ENCODE peak calls at places on chromosomes 4 and X, in nine cellular contexts. One of them, this sample, is unnamed.

GRCh38 chr4:123481034-123481433 is 84.4 kb downstream of the SPRY1 start:
- DNase-seq in heart left ventricle: no peak
- DNase-seq in spleen: no peak
- DNase-seq in fibroblast of lung: peak
- DNase-seq in GM06990: no peak
- DNase-seq in fibroblast of mammary gland: peak
- DNase-seq in HFF-Myc: no peak
- DNase-seq in GM12865: no peak
- DNase-seq in brain microvascular endothelial cell: peak
- DNase-seq in this sample: peak

GRCh38 chrX:38882894-38883620 is 81.8 kb downstream of the MID1IP1 start:
- DNase-seq in spleen: no peak
- DNase-seq in GM06990: no peak
- DNase-seq in HFF-Myc: peak
- DNase-seq in heart left ventricle: no peak
- DNase-seq in fibroblast of lung: peak
- DNase-seq in GM12865: no peak
- DNase-seq in fibroblast of mammary gland: peak
- DNase-seq in brain microvascular endothelial cell: peak
- DNase-seq in this sample: no peak

GRCh38 chrX:115214151-115214550 is 19.7 kb downstream of the LRCH2 start:
- DNase-seq in heart left ventricle: no peak
- DNase-seq in spleen: no peak
- DNase-seq in HFF-Myc: no peak
- DNase-seq in brain microvascular endothelial cell: no peak
- DNase-seq in fibroblast of mammary gland: no peak
- DNase-seq in fibroblast of lung: no peak
- DNase-seq in GM12865: no peak
- DNase-seq in GM06990: no peak
- DNase-seq in this sample: no peak

GRCh38 chrX:13469963-13470679 is 99.3 kb upstream of the EGFL6 start:
- DNase-seq in GM12865: no peak
- DNase-seq in spleen: no peak
- DNase-seq in brain microvascular endothelial cell: peak
- DNase-seq in heart left ventricle: no peak
- DNase-seq in HFF-Myc: no peak
- DNase-seq in fibroblast of lung: peak
- DNase-seq in fibroblast of mammary gland: peak
- DNase-seq in GM06990: no peak
- DNase-seq in this sample: no peak

GRCh38 chr4:175635513-175635912 is 176.6 kb downstream of the GPM6A start:
- DNase-seq in brain microvascular endothelial cell: no peak
- DNase-seq in GM12865: no peak
- DNase-seq in fibroblast of lung: no peak
- DNase-seq in HFF-Myc: no peak
- DNase-seq in heart left ventricle: no peak
- DNase-seq in fibroblast of mammary gland: no peak
- DNase-seq in GM06990: no peak
- DNase-seq in spleen: no peak
- DNase-seq in this sample: no peak

GRCh38 chr4:10296730-10297129 is 160.5 kb downstream of the ZNF518B start:
- DNase-seq in GM12865: no peak
- DNase-seq in brain microvascular endothelial cell: no peak
- DNase-seq in GM06990: no peak
- DNase-seq in fibroblast of lung: no peak
- DNase-seq in heart left ventricle: no peak
- DNase-seq in fibroblast of mammary gland: no peak
- DNase-seq in HFF-Myc: no peak
- DNase-seq in spleen: no peak
- DNase-seq in this sample: peak

GRCh38 chrX:12330841-12331240 is 192.6 kb downstream of the FRMPD4 start:
- DNase-seq in spleen: no peak
- DNase-seq in heart left ventricle: no peak
- DNase-seq in HFF-Myc: no peak
- DNase-seq in fibroblast of lung: no peak
- DNase-seq in fibroblast of mammary gland: no peak
- DNase-seq in GM06990: no peak
- DNase-seq in GM12865: no peak
- DNase-seq in brain microvascular endothelial cell: no peak
- DNase-seq in this sample: no peak

GRCh38 chr4:174505012-174505411 is 17.3 kb downstream of the HPGD start:
- DNase-seq in fibroblast of lung: no peak
- DNase-seq in spleen: no peak
- DNase-seq in heart left ventricle: no peak
- DNase-seq in brain microvascular endothelial cell: no peak
- DNase-seq in fibroblast of mammary gland: no peak
- DNase-seq in GM12865: no peak
- DNase-seq in HFF-Myc: no peak
- DNase-seq in GM06990: no peak
- DNase-seq in this sample: no peak

GRCh38 chr4:68895561-68896198 is 55.9 kb downstream of the UGT2A3 start:
- DNase-seq in GM12865: no peak
- DNase-seq in HFF-Myc: no peak
- DNase-seq in spleen: no peak
- DNase-seq in brain microvascular endothelial cell: no peak
- DNase-seq in fibroblast of lung: no peak
- DNase-seq in heart left ventricle: no peak
- DNase-seq in GM06990: no peak
- DNase-seq in fibroblast of mammary gland: no peak
- DNase-seq in this sample: no peak

GRCh38 chr4:57504139-57504538 is 394.0 kb upstream of the IGFBP7 start:
- DNase-seq in fibroblast of mammary gland: no peak
- DNase-seq in heart left ventricle: no peak
- DNase-seq in brain microvascular endothelial cell: no peak
- DNase-seq in GM06990: no peak
- DNase-seq in HFF-Myc: no peak
- DNase-seq in fibroblast of lung: no peak
- DNase-seq in GM12865: no peak
- DNase-seq in spleen: no peak
- DNase-seq in this sample: no peak

GRCh38 chr4:79163981-79164490 is 161.8 kb downstream of the NAA11 start:
- DNase-seq in HFF-Myc: no peak
- DNase-seq in spleen: no peak
- DNase-seq in GM06990: no peak
- DNase-seq in brain microvascular endothelial cell: no peak
- DNase-seq in fibroblast of lung: no peak
- DNase-seq in GM12865: peak
- DNase-seq in heart left ventricle: no peak
- DNase-seq in fibroblast of mammary gland: no peak
- DNase-seq in this sample: no peak

GRCh38 chr4:186554890-186555827 is at the start of gene MTNR1A:
- DNase-seq in fibroblast of lung: peak
- DNase-seq in spleen: peak
- DNase-seq in HFF-Myc: no peak
- DNase-seq in GM06990: no peak
- DNase-seq in heart left ventricle: no peak
- DNase-seq in brain microvascular endothelial cell: no peak
- DNase-seq in fibroblast of mammary gland: no peak
- DNase-seq in GM12865: no peak
- DNase-seq in this sample: no peak

GRCh38 chr4:5027366-5027765 is 8.1 kb upstream of the CYTL1 start:
- DNase-seq in brain microvascular endothelial cell: no peak
- DNase-seq in HFF-Myc: no peak
- DNase-seq in spleen: no peak
- DNase-seq in fibroblast of mammary gland: peak
- DNase-seq in heart left ventricle: no peak
- DNase-seq in fibroblast of lung: no peak
- DNase-seq in GM12865: no peak
- DNase-seq in GM06990: no peak
- DNase-seq in this sample: no peak

GRCh38 chrX:107683124-107683895 is 55.0 kb downstream of the PRPS1 start:
- DNase-seq in heart left ventricle: no peak
- DNase-seq in GM06990: no peak
- DNase-seq in HFF-Myc: no peak
- DNase-seq in GM12865: no peak
- DNase-seq in brain microvascular endothelial cell: no peak
- DNase-seq in fibroblast of mammary gland: peak
- DNase-seq in fibroblast of lung: peak
- DNase-seq in spleen: no peak
- DNase-seq in this sample: no peak

GRCh38 chr4:118270492-118270891 is 82.3 kb downstream of the PRSS12 start:
- DNase-seq in spleen: no peak
- DNase-seq in GM06990: no peak
- DNase-seq in heart left ventricle: no peak
- DNase-seq in GM12865: peak
- DNase-seq in HFF-Myc: no peak
- DNase-seq in fibroblast of lung: peak
- DNase-seq in brain microvascular endothelial cell: no peak
- DNase-seq in fibroblast of mammary gland: peak
- DNase-seq in this sample: no peak

GRCh38 chrX:131025336-131025735 is 32.8 kb upstream of the ARHGAP36 start:
- DNase-seq in heart left ventricle: no peak
- DNase-seq in GM12865: no peak
- DNase-seq in GM06990: no peak
- DNase-seq in HFF-Myc: no peak
- DNase-seq in brain microvascular endothelial cell: no peak
- DNase-seq in fibroblast of mammary gland: no peak
- DNase-seq in spleen: no peak
- DNase-seq in fibroblast of lung: no peak
- DNase-seq in this sample: no peak
- TF ChIP-seq CTCF in heart left ventricle: no peak
- TF ChIP-seq CTCF in GM12865: no peak
- TF ChIP-seq CTCF in GM06990: no peak
- TF ChIP-seq CTCF in HFF-Myc: no peak
- TF ChIP-seq CTCF in brain microvascular endothelial cell: no peak
- TF ChIP-seq CTCF in fibroblast of mammary gland: no peak
- TF ChIP-seq CTCF in spleen: no peak
- TF ChIP-seq CTCF in fibroblast of lung: no peak
- TF ChIP-seq CTCF in this sample: no peak

GRCh38 chr4:2290974-2291704 is 29.2 kb upstream of the MXD4 start:
- DNase-seq in HFF-Myc: no peak
- DNase-seq in GM06990: peak
- DNase-seq in brain microvascular endothelial cell: no peak
- DNase-seq in GM12865: peak
- DNase-seq in spleen: peak
- DNase-seq in heart left ventricle: peak
- DNase-seq in fibroblast of mammary gland: no peak
- DNase-seq in fibroblast of lung: no peak
- DNase-seq in this sample: no peak

GRCh38 chr4:2289955-2290333 is 28.0 kb upstream of the MXD4 start:
- DNase-seq in GM12865: no peak
- DNase-seq in brain microvascular endothelial cell: no peak
- DNase-seq in HFF-Myc: no peak
- DNase-seq in spleen: no peak
- DNase-seq in heart left ventricle: peak
- DNase-seq in fibroblast of lung: no peak
- DNase-seq in GM06990: no peak
- DNase-seq in fibroblast of mammary gland: no peak
- DNase-seq in this sample: no peak

GRCh38 chr4:2290488-2290887 is 28.6 kb upstream of the MXD4 start:
- DNase-seq in GM06990: no peak
- DNase-seq in brain microvascular endothelial cell: no peak
- DNase-seq in fibroblast of lung: no peak
- DNase-seq in GM12865: no peak
- DNase-seq in HFF-Myc: no peak
- DNase-seq in spleen: peak
- DNase-seq in heart left ventricle: peak
- DNase-seq in fibroblast of mammary gland: no peak
- DNase-seq in this sample: no peak

GRCh38 chr4:2291705-2292651 is 30.1 kb upstream of the MXD4 start:
- DNase-seq in HFF-Myc: no peak
- DNase-seq in fibroblast of lung: no peak
- DNase-seq in GM12865: no peak
- DNase-seq in brain microvascular endothelial cell: no peak
- DNase-seq in spleen: peak
- DNase-seq in GM06990: no peak
- DNase-seq in fibroblast of mammary gland: no peak
- DNase-seq in heart left ventricle: peak
- DNase-seq in this sample: no peak

DNA sequence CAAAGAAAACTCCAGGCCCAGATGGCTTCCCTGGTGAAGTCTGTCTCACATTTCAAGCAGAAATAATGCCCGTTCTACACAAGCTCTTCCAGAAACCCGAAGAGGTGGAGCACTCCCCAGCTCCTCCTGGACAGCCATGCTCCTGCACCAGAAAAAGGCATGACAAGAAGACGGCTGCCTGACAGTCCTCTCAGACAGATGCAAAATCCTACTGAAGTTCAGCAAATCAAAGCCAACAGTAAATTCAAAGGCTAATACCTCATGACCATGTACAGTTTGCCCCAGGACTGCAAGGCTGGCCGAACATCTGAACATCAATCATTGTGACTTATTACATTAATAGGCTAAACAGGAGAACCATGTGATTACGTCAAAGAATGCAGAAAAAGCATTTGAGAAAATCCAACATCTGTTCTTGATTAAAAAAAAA is 30.8 kb upstream of the MXD4 start:
- DNase-seq in spleen: no peak
- DNase-seq in fibroblast of lung: peak
- DNase-seq in HFF-Myc: peak
- DNase-seq in GM12865: no peak
- DNase-seq in brain microvascular endothelial cell: no peak
- DNase-seq in heart left ventricle: no peak
- DNase-seq in fibroblast of mammary gland: peak
- DNase-seq in GM06990: no peak
- DNase-seq in this sample: peak
- H3K4me3 ChIP-seq in spleen: no peak
- H3K4me3 ChIP-seq in fibroblast of lung: no peak
- H3K4me3 ChIP-seq in HFF-Myc: no peak
- H3K4me3 ChIP-seq in GM12865: no peak
- H3K4me3 ChIP-seq in brain microvascular endothelial cell: no peak
- H3K4me3 ChIP-seq in heart left ventricle: no peak
- H3K4me3 ChIP-seq in fibroblast of mammary gland: no peak
- H3K4me3 ChIP-seq in GM06990: no peak
- H3K4me3 ChIP-seq in this sample: no peak

GRCh38 chrX:70422886-70423336 is at the start of gene GDPD2:
- DNase-seq in fibroblast of mammary gland: peak
- DNase-seq in heart left ventricle: no peak
- DNase-seq in brain microvascular endothelial cell: no peak
- DNase-seq in GM12865: no peak
- DNase-seq in spleen: no peak
- DNase-seq in GM06990: no peak
- DNase-seq in HFF-Myc: no peak
- DNase-seq in fibroblast of lung: peak
- DNase-seq in this sample: no peak
- TF ChIP-seq CTCF in fibroblast of mammary gland: no peak
- TF ChIP-seq CTCF in heart left ventricle: no peak
- TF ChIP-seq CTCF in brain microvascular endothelial cell: peak
- TF ChIP-seq CTCF in GM12865: no peak
- TF ChIP-seq CTCF in spleen: no peak
- TF ChIP-seq CTCF in GM06990: no peak
- TF ChIP-seq CTCF in HFF-Myc: peak
- TF ChIP-seq CTCF in fibroblast of lung: no peak
- TF ChIP-seq CTCF in this sample: no peak

DNA sequence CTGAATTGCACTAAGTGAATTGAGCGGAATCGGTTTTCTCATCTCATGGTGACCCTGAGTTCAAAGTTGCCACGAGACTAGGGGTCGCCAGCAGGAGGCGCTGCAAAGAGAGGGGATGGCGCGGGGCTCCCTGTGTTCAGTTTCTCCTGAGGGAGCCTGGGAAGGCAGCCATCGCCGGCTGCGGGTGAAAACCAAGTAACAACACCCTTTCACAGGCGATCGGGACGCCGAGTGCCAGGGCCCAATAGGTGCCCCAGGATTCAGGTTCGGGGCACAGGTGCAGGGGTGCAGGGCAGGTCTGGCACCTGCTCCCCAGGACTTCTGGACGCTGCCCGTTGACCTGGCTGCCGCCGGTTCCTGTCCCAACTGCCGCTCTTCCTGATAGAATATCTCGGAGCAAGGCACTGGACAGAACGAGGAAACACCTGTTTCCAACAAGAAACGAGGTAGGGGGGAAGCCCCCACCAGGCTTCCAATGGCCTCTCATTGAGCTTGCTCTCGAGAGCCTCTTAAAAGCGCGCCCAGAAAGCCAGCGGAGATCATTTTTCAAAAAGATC is 1.1 kb upstream of the FGF16 start:
- DNase-seq in fibroblast of mammary gland: no peak
- DNase-seq in GM12865: no peak
- DNase-seq in GM06990: no peak
- DNase-seq in spleen: no peak
- DNase-seq in fibroblast of lung: no peak
- DNase-seq in heart left ventricle: no peak
- DNase-seq in brain microvascular endothelial cell: no peak
- DNase-seq in HFF-Myc: no peak
- DNase-seq in this sample: no peak
- H3K4me3 ChIP-seq in fibroblast of mammary gland: peak
- H3K4me3 ChIP-seq in GM12865: peak
- H3K4me3 ChIP-seq in GM06990: peak
- H3K4me3 ChIP-seq in spleen: no peak
- H3K4me3 ChIP-seq in fibroblast of lung: peak
- H3K4me3 ChIP-seq in heart left ventricle: peak
- H3K4me3 ChIP-seq in brain microvascular endothelial cell: peak
- H3K4me3 ChIP-seq in HFF-Myc: peak
- H3K4me3 ChIP-seq in this sample: peak